ENCODE peak calls at places on chromosomes 16 and 17, in four cellular contexts. G, L, U and F are unnamed samples.

GRCh38 chr16:29757950-29758466 is 12.2 kb upstream of the C16orf54 start:
- DNase-seq in U (peak; percentile 15), G (no peak), L (peak; percentile 29), F (peak; percentile 19)

GRCh38 chr16:66740010-66740409 is 11.4 kb downstream of the DYNC1LI2 start:
- DNase-seq in G (no peak), L (peak; percentile 55), U (no peak), F (no peak)

GRCh38 chr17:69501591-69502468 is 87.3 kb downstream of the MAP2K6 start:
- DNase-seq in U (peak; percentile 79), L (peak; percentile 24), G (no peak), F (no peak)

GRCh38 chr16:84407588-84408313 is 39.4 kb downstream of the ATP2C2 start:
- DNase-seq in G (no peak), L (no peak), U (no peak), F (no peak)

GRCh38 chr17:39152134-39152884 is 872 bp upstream of the PLXDC1 start:
- DNase-seq in L (no peak), G (no peak), U (no peak), F (no peak)

GRCh38 chr16:11696266-11697012 is 28.2 kb downstream of the SNN start:
- DNase-seq in G (no peak), L (no peak), U (no peak), F (no peak)

GRCh38 chr17:57636985-57637667 is 108.0 kb downstream of the CCDC182 start:
- DNase-seq in G (no peak), U (no peak), L (no peak), F (no peak)

GRCh38 chr17:63545302-63545928 is 4.9 kb upstream of the DCAF7 start:
- DNase-seq in G (no peak), U (no peak), L (peak; percentile 8), F (no peak)

GRCh38 chr17:37671813-37672544 is 28.7 kb upstream of the DDX52 start:
- DNase-seq in U (peak; percentile 28), G (no peak), L (peak; percentile 64), F (peak; percentile 81)

GRCh38 chr16:72523087-72523486 is 351.1 kb upstream of the PMFBP1 start:
- DNase-seq in L (no peak), G (no peak), U (no peak), F (no peak)

GRCh38 chr17:81039854-81040758 is 5.2 kb downstream of the BAIAP2 start:
- DNase-seq in G (no peak), L (peak; percentile 44), U (no peak), F (no peak)

GRCh38 chr17:44961921-44962350 is 6.2 kb downstream of the C1QL1 start:
- DNase-seq in L (no peak), U (no peak), G (no peak), F (no peak)

GRCh38 chr16:85522842-85523601 is 90.1 kb upstream of the GSE1 start:
- DNase-seq in U (no peak), L (peak; percentile 63), G (no peak), F (no peak)

GRCh38 chr17:77316191-77316641 is 175.4 kb downstream of the SEC14L1 start:
- DNase-seq in L (peak; percentile 62), G (no peak), U (no peak), F (no peak)

GRCh38 chr17:30304778-30305177 is 13.0 kb upstream of the BLMH start:
- DNase-seq in L (no peak), U (no peak), G (no peak), F (no peak)

GRCh38 chr17:62919388-62919787 is 46.6 kb upstream of the TANC2 start:
- DNase-seq in L (no peak), G (no peak), U (no peak), F (peak; percentile 60)

GRCh38 chr16:29675811-29676643 is 3.0 kb upstream of the QPRT start:
- DNase-seq in U (no peak), G (no peak), L (peak; percentile 52), F (no peak)

GRCh38 chr17:1647802-1648581 is 1.7 kb downstream of the RILP start:
- DNase-seq in U (no peak), G (no peak), L (no peak), F (no peak)

GRCh38 chr17:42574463-42574862 is 3.1 kb downstream of the PSMC3IP start:
- DNase-seq in U (no peak), L (no peak), G (no peak), F (no peak)

GRCh38 chr16:21101631-21102420 is 48.8 kb downstream of the DNAH3 start:
- DNase-seq in G (no peak), L (peak; percentile 29), U (no peak), F (no peak)

GRCh38 chr17:81074875-81075274 is 39.9 kb downstream of the BAIAP2 start:
- DNase-seq in L (no peak), U (no peak), G (no peak), F (no peak)

GRCh38 chr17:70138309-70138865 is 30.9 kb upstream of the KCNJ2 start:
- DNase-seq in U (peak; percentile 93), L (peak; percentile 40), G (no peak), F (no peak)

GRCh38 chr17:82050761-82051641 is 610 bp downstream of the RFNG start:
- DNase-seq in G (no peak), U (no peak), L (no peak), F (no peak)

GRCh38 chr17:869067-869466 is 86.9 kb downstream of the MRM3 start:
- DNase-seq in L (peak; percentile 85), G (no peak), U (peak; percentile 61), F (peak; percentile 54)

GRCh38 chr16:14024300-14024699 is 46.8 kb upstream of the MRTFB start:
- DNase-seq in G (no peak), L (no peak), U (no peak), F (no peak)